ENCODE peak calls at places on chromosome 5, in four cellular contexts. S is K562, G is GM12878, Y is H1. I is an unnamed sample.

GRCh38 chr5:91938441-91938840 is 555.3 kb upstream of the ARRDC3 start:
- DNase-seq in S (no peak), G (no peak), Y (no peak), I (no peak)

GRCh38 chr5:93902288-93902687 is 160.9 kb upstream of the POU5F2 start:
- DNase-seq in S (no peak), G (no peak), Y (no peak), I (no peak)

GRCh38 chr5:9212605-9213004 is 333.3 kb downstream of the SEMA5A start:
- DNase-seq in S (no peak), G (no peak), Y (no peak), I (no peak)

GRCh38 chr5:110458313-110458712 is 268.2 kb downstream of the TMEM232 start:
- DNase-seq in S (no peak), G (no peak), Y (no peak), I (no peak)

GRCh38 chr5:169374761-169375160 is 73.8 kb upstream of the SLIT3 start:
- DNase-seq in S (no peak), G (no peak), Y (no peak), I (no peak)

GRCh38 chr5:56052735-56053134 is 58.0 kb upstream of the IL6ST start:
- DNase-seq in S (no peak), G (no peak), Y (no peak), I (no peak)

GRCh38 chr5:171321447-171321846 is 12.4 kb downstream of the TLX3 start:
- DNase-seq in S (no peak), G (no peak), Y (no peak), I (no peak)

GRCh38 chr5:157548513-157549282 is 26.9 kb downstream of the ADAM19 start:
- DNase-seq in S (no peak), G (no peak), Y (no peak), I (no peak)

GRCh38 chr5:163525096-163525495 is 19.7 kb downstream of the MAT2B start:
- DNase-seq in S (no peak), G (no peak), Y (no peak), I (no peak)

GRCh38 chr5:65055938-65056337 is 287.2 kb downstream of the CWC27 start:
- DNase-seq in S (no peak), G (no peak), Y (no peak), I (no peak)

GRCh38 chr5:5470933-5471332 is 48.5 kb downstream of the ICE1 start:
- DNase-seq in S (no peak), G (no peak), Y (no peak), I (no peak)

GRCh38 chr5:175460126-175460525 is 16.1 kb upstream of the DRD1 start:
- DNase-seq in S (no peak), G (no peak), Y (no peak), I (no peak)

GRCh38 chr5:172667786-172668735 is 27.0 kb downstream of the NEURL1B start:
- DNase-seq in S (no peak), G (no peak), Y (no peak), I (no peak)

GRCh38 chr5:74552101-74552500 is 88.4 kb downstream of the ENC1 start:
- DNase-seq in S (no peak), G (no peak), Y (no peak), I (no peak)

GRCh38 chr5:40666657-40667056 is 13.1 kb upstream of the PTGER4 start:
- DNase-seq in S (no peak), G (no peak), Y (no peak), I (no peak)

GRCh38 chr5:40667171-40667663 is 12.5 kb upstream of the PTGER4 start:
- DNase-seq in S (no peak), G (no peak), Y (no peak), I (no peak)

GRCh38 chr5:40672440-40672839 is 7.3 kb upstream of the PTGER4 start:
- DNase-seq in S (no peak), G (no peak), Y (no peak), I (no peak)

GRCh38 chr5:40665902-40666301 is 13.8 kb upstream of the PTGER4 start:
- DNase-seq in S (no peak), G (no peak), Y (no peak), I (no peak)

GRCh38 chr5:40669606-40670005 is 10.1 kb upstream of the PTGER4 start:
- DNase-seq in S (no peak), G (no peak), Y (no peak), I (no peak)
- TF ChIP-seq POLR2AphosphoS5 in S (no peak), G (no peak), Y (no peak), I (no peak)

GRCh38 chr5:173679909-173680626 is 63.6 kb upstream of the BOD1 start:
- DNase-seq in S (no peak), G (peak; percentile 47), Y (no peak), I (no peak)

GRCh38 chr5:173680660-173681242 is 64.3 kb upstream of the BOD1 start:
- DNase-seq in S (no peak), G (peak; percentile 69), Y (no peak), I (no peak)

GRCh38 chr5:173675287-173675996 is 59.0 kb upstream of the BOD1 start:
- DNase-seq in S (no peak), G (no peak), Y (no peak), I (no peak)

GRCh38 chr5:173676375-173676774 is 59.9 kb upstream of the BOD1 start:
- DNase-seq in S (no peak), G (no peak), Y (no peak), I (no peak)

DNA sequence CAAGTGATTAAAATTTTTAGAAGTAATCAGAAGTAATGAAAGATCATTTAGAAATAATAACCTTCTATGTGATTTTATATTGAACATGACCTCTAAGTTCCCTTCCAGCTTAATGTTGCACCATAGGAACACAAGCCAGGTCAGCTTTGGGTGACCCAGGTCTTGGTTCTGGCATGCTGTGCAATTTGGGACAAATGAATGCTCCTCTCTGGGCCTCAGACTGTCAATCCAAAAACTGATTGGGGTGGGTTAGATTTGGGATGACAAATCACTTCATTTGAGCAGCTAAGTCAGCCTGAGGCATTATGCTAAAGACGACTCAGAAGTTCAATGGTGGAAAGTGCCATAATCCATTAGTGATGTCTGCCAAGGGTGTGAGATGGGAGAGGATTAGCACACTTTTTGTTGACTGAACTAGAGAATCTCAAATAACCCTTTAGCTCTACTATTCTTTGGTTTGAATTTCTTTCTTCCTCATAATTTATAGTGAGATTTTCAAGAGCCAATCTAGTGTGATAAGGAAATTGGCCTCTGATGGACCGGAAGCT is 60.7 kb upstream of the BOD1 start:
- DNase-seq in S (no peak), G (no peak), Y (no peak), I (no peak)
- TF ChIP-seq EGR1 in S (no peak), G (no peak), Y (no peak), I (no peak)

GRCh38 chr5:138257583-138257982 is 16.8 kb downstream of the GFRA3 start:
- DNase-seq in S (no peak), G (no peak), Y (no peak), I (no peak)
- TF ChIP-seq SIN3A in S (no peak), G (no peak), Y (no peak), I (no peak)

DNA sequence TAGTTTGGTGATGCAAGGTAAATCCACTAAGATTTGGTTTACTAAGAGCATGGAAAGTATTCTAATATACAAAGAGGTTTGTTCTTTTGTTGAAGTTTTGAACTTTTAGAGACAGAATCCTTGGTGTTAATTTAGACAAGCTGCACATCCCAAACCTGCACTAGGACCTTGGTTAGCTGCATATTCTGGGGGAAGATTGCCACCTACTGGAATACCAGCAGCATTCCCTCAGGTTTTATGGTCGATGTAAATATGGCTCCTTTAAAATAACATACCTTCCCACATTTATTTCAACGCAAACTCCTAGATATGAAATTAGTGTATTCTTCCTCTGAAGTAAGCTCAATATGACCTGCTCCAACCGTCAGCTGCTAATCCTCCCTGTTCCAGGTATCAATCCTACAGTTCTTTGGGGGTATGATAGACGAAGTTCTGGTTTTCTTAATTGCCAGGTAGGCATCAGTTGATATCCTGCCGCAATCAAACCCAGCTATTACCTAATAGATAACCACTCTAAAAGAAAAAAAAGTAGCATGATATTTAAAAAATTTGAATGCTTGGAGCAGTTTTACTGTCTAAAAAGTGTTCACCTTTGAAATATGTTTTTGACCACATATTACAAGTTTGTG is 624.1 kb downstream of the ISL1 start:
- DNase-seq in S (peak; percentile 4), G (no peak), Y (no peak), I (peak; percentile 16)
- TF ChIP-seq POLR2AphosphoS5 in S (no peak), G (no peak), Y (no peak), I (no peak)